ENCODE peak calls at places on chromosomes 13 and 19, in six cellular contexts. Q is K562, I is HCT116, Y is GM12878, Z is HepG2, J is H1. G is an unnamed sample.

GRCh38 chr19:7897289-7897688 is 6.4 kb upstream of the MAP2K7 start:
- DNase-seq in Q (no peak), I (no peak), Y (no peak), Z (peak), J (no peak), G (no peak)

GRCh38 chr13:113207890-113208423 is 512 bp downstream of the PCID2 start:
- DNase-seq in Q (no peak), I (no peak), Y (no peak), Z (peak), J (no peak), G (no peak)

GRCh38 chr13:65940720-65941119 is 1289.4 kb downstream of the PCDH9 start:
- DNase-seq in Q (no peak), I (no peak), Y (no peak), Z (no peak), J (no peak), G (no peak)

GRCh38 chr13:113122571-113123225 is at the start of gene F10:
- DNase-seq in Q (peak), I (peak), Y (no peak), Z (peak), J (no peak), G (no peak)

GRCh38 chr13:24038846-24039330 is 121.6 kb upstream of the SPATA13 start:
- DNase-seq in Q (no peak), I (no peak), Y (no peak), Z (peak), J (no peak), G (no peak)

GRCh38 chr13:50082426-50083283 is 67.4 kb downstream of the KCNRG start:
- DNase-seq in Q (peak), I (peak), Y (peak), Z (peak), J (no peak), G (no peak)

GRCh38 chr19:40530091-40530901 is 46.4 kb upstream of the SHKBP1 start:
- DNase-seq in Q (peak), I (no peak), Y (no peak), Z (no peak), J (no peak), G (no peak)

GRCh38 chr19:461664-462551 is 1.1 kb upstream of the SHC2 start:
- DNase-seq in Q (peak), I (no peak), Y (no peak), Z (peak), J (no peak), G (no peak)

GRCh38 chr19:29273000-29273691 is 60.2 kb upstream of the UQCRFS1 start:
- DNase-seq in Q (no peak), I (no peak), Y (no peak), Z (no peak), J (no peak), G (no peak)

GRCh38 chr13:39144941-39145533 is 106.8 kb downstream of the NHLRC3 start:
- DNase-seq in Q (peak), I (peak), Y (no peak), Z (no peak), J (peak), G (peak)

GRCh38 chr13:77537302-77537919 is 1.9 kb downstream of the SCEL start:
- DNase-seq in Q (no peak), I (no peak), Y (no peak), Z (no peak), J (no peak), G (no peak)

GRCh38 chr19:17686027-17686511 is 2.1 kb downstream of the UNC13A start:
- DNase-seq in Q (peak), I (no peak), Y (no peak), Z (no peak), J (no peak), G (no peak)

GRCh38 chr13:76634431-76635191 is 251.6 kb downstream of the KCTD12 start:
- DNase-seq in Q (no peak), I (no peak), Y (no peak), Z (no peak), J (no peak), G (no peak)

GRCh38 chr13:52842440-52842839 is 6.0 kb downstream of the PCDH8 start:
- DNase-seq in Q (no peak), I (no peak), Y (no peak), Z (peak), J (no peak), G (no peak)

GRCh38 chr19:40582467-40582866 is 5.8 kb downstream of the SHKBP1 start:
- DNase-seq in Q (no peak), I (no peak), Y (no peak), Z (no peak), J (no peak), G (no peak)

DNA sequence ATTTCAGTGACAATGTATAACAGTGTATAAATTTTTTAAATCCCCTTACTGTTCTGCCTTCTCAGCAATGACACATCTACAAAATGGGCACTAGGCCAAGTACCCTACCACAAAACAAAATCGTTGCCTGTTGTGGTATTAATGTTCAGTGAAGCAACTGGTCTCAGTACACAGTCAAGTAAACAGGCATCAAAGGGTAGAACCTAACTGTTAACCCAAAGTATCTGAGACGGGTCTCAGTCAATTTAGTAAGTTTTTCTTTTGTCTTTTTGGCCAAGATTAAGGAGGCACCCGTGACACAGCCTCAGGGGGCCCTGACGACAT is 67.4 kb downstream of the SUCLA2 start:
- DNase-seq in Q (no peak), I (no peak), Y (no peak), Z (peak), J (no peak), G (no peak)
- TF ChIP-seq ZNF274 in Q (no peak), I (no peak), Y (no peak), Z (no peak), J (no peak), G (no peak)

GRCh38 chr13:44447783-44448182 is 74.2 kb downstream of the SERP2 start:
- DNase-seq in Q (no peak), I (no peak), Y (no peak), Z (no peak), J (no peak), G (no peak)

GRCh38 chr13:44448373-44448772 is 74.7 kb downstream of the SERP2 start:
- DNase-seq in Q (no peak), I (no peak), Y (no peak), Z (peak), J (no peak), G (no peak)

GRCh38 chr13:44451109-44451508 is 77.5 kb downstream of the SERP2 start:
- DNase-seq in Q (no peak), I (no peak), Y (no peak), Z (no peak), J (no peak), G (no peak)

GRCh38 chr13:44449999-44450821 is 76.6 kb downstream of the SERP2 start:
- DNase-seq in Q (no peak), I (no peak), Y (no peak), Z (peak), J (no peak), G (no peak)

GRCh38 chr13:44448875-44449274 is 75.3 kb downstream of the SERP2 start:
- DNase-seq in Q (no peak), I (no peak), Y (no peak), Z (no peak), J (no peak), G (no peak)
- TF ChIP-seq ZNF274 in Q (no peak), I (no peak), Y (no peak), Z (no peak), J (no peak), G (no peak)

GRCh38 chr13:29761815-29762214 is 88.6 kb downstream of the UBL3 start:
- DNase-seq in Q (no peak), I (no peak), Y (no peak), Z (no peak), J (no peak), G (no peak)
- TF ChIP-seq ZNF274 in Q (no peak), I (no peak), Y (no peak), Z (no peak), J (no peak), G (no peak)

GRCh38 chr13:44054525-44054924 is 174.8 kb downstream of the LACC1 start:
- DNase-seq in Q (no peak), I (no peak), Y (no peak), Z (no peak), J (no peak), G (no peak)
- TF ChIP-seq ZNF274 in Q (no peak), I (no peak), Y (no peak), Z (no peak), J (no peak), G (no peak)

GRCh38 chr19:55485439-55486011 is 537 bp downstream of the NAT14 start:
- DNase-seq in Q (no peak), I (no peak), Y (no peak), Z (no peak), J (no peak), G (no peak)

GRCh38 chr19:55482967-55483671 is 1.9 kb upstream of the NAT14 start:
- DNase-seq in Q (no peak), I (no peak), Y (no peak), Z (no peak), J (no peak), G (no peak)

GRCh38 chr19:55483681-55484361 is 1.2 kb upstream of the NAT14 start:
- DNase-seq in Q (no peak), I (no peak), Y (no peak), Z (no peak), J (no peak), G (no peak)

GRCh38 chr19:55486043-55486970 is 1.3 kb downstream of the NAT14 start:
- DNase-seq in Q (no peak), I (no peak), Y (no peak), Z (no peak), J (no peak), G (no peak)

DNA sequence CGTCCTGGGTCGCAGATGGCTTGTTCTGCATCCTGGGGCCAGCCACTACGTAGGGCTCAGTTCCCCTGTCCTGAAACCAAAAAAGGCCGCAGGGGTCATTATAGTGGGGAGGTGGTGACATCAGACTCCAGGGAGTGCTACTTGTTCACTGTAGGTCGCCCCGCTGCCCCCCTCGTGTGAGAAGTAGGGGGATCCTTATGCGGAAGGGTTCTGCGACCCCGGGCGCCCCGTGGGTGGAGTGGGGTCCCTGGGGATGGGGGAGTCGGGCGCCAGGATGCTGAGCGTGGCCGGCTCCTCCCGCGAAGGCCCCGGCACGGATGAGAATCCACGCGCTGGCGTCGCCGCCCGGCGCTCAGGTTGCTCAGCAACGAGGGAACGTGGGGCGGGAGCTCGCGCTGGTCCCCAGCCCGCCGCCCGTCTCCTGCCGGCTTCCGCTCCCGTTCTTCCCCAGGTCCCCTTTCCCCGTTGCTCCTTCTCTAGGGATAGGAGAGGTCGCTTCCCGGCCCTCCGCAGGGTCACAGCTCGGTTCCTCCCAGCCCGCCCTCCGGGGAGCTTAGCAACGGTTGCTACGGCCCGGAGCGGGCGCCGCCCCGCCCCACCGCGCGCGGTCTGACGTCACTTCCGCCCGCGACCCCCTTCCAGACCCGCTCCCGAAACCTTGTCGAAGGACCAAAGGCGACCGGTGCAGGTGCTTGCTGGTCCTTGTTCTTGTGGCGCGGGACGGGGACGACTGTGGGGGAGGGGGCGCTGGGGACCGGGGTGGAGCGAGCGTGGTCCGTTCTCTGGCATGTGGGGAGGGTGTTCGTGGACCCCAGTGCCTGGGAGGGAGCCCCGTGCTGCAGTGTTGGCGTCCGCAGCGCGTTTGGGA is at the start of gene NAT14:
- DNase-seq in Q (peak), I (no peak), Y (no peak), Z (peak), J (peak), G (peak)
- TF ChIP-seq ZNF274 in Q (no peak), I (no peak), Y (no peak), Z (no peak), J (no peak), G (no peak)

G was measured in NT2/D1.